ENCODE peak calls at places on chromosomes 6 and 20, in nine cellular contexts. N is MCF 10A; D is stimulated activated CD4-positive, alpha-beta T cell treated with anti-CD3 and anti-CD28 coated beads, Interleukin-2, amount 100 ng/mL, for 4 hours; U is NCI-H1436; P is activated T-helper 1 cell treated with anti-CD3 and anti-CD28 coated beads, Interleukin-12 subunit alpha, Interleukin-12 subunit beta, Interleukin-2, Interleukin-4 antibody, amounts not matched to agents 30 ng/mL and 10 ng/mL and 1 ng/mL, durations not matched to agents 14 hours and 24 hours and 36 hours; Y is amniotic stem cell; H is neural crest cell; O is fibroblast of mammary gland; G is body of pancreas. T is an unnamed sample.

GRCh38 chr6:83536034-83536646 is 23.8 kb downstream of the PRSS35 start:
- DNase-seq in N (peak; percentile 54), D (peak; percentile 10), U (peak; percentile 6), P (peak; percentile 6), Y (peak; percentile 20), H (peak; percentile 57), O (peak; percentile 62), G (peak; percentile 43), T (peak; percentile 46)

GRCh38 chr6:43737272-43738081 is 32.5 kb upstream of the VEGFA start:
- DNase-seq in N (peak; percentile 39), D (no peak), U (no peak), P (no peak), Y (no peak), H (no peak), O (peak; percentile 52), G (no peak), T (no peak)

GRCh38 chr6:18387061-18387721 is at the start of gene RNF144B:
- DNase-seq in N (peak; percentile 94), D (peak; percentile 60), U (peak; percentile 62), P (peak; percentile 32), Y (peak; percentile 20), H (peak; percentile 49), O (peak; percentile 43), G (peak; percentile 90), T (peak; percentile 39)

GRCh38 chr6:122789078-122789861 is at the start of gene SMPDL3A:
- DNase-seq in N (peak; percentile 66), D (no peak), U (peak; percentile 31), P (no peak), Y (peak; percentile 56), H (peak; percentile 70), O (peak; percentile 92), G (peak; percentile 81), T (no peak)

GRCh38 chr20:53513168-53513488 is 80.5 kb downstream of the ZNF217 start:
- DNase-seq in N (no peak), D (no peak), U (no peak), P (no peak), Y (no peak), H (no peak), O (peak; percentile 45), G (no peak), T (no peak)

GRCh38 chr6:17311595-17312311 is 30.6 kb downstream of the RBM24 start:
- DNase-seq in N (no peak), D (no peak), U (no peak), P (no peak), Y (no peak), H (no peak), O (peak; percentile 6), G (peak; percentile 16), T (no peak)

GRCh38 chr6:116410945-116411623 is 40.3 kb downstream of the DSE start:
- DNase-seq in N (peak; percentile 39), D (no peak), U (no peak), P (no peak), Y (no peak), H (no peak), O (peak; percentile 79), G (no peak), T (no peak)

GRCh38 chr20:59825944-59826759 is 107.3 kb downstream of the SYCP2 start:
- DNase-seq in N (peak; percentile 83), D (no peak), U (no peak), P (no peak), Y (no peak), H (no peak), O (no peak), G (peak; percentile 44), T (no peak)

GRCh38 chr20:32543570-32544259 is 41.4 kb downstream of the NOL4L start:
- DNase-seq in N (no peak), D (no peak), U (no peak), P (no peak), Y (no peak), H (no peak), O (no peak), G (no peak), T (no peak)

GRCh38 chr6:11460837-11461661 is 76.5 kb upstream of the TMEM170B start:
- DNase-seq in N (no peak), D (no peak), U (no peak), P (no peak), Y (no peak), H (no peak), O (no peak), G (no peak), T (no peak)

GRCh38 chr20:13487202-13487601 is 151.5 kb downstream of the TASP1 start:
- DNase-seq in N (no peak), D (no peak), U (no peak), P (no peak), Y (no peak), H (no peak), O (peak; percentile 23), G (no peak), T (no peak)

GRCh38 chr20:20317195-20318113 is 50.5 kb upstream of the INSM1 start:
- DNase-seq in N (no peak), D (no peak), U (no peak), P (no peak), Y (no peak), H (no peak), O (no peak), G (no peak), T (no peak)